ENCODE peak calls at places on chromosomes 13 and 19, in seven cellular contexts. A, E, J, Q, P, C and B are unnamed samples.

GRCh38 chr19:14337510-14337909 is 43.7 kb upstream of the ADGRE5 start:
- DNase-seq in A (no peak), E (no peak), J (no peak), Q (peak; percentile 15), P (no peak), C (peak; percentile 11), B (no peak)

GRCh38 chr19:33520844-33521479 is 629 bp downstream of the PEPD start:
- DNase-seq in A (no peak), E (no peak), J (no peak), Q (no peak), P (no peak), C (no peak), B (no peak)

GRCh38 chr19:33192010-33192409 is 2.1 kb upstream of the LRP3 start:
- DNase-seq in A (no peak), E (peak; percentile 50), J (no peak), Q (no peak), P (no peak), C (no peak), B (no peak)

GRCh38 chr19:58265100-58265499 is 13.7 kb upstream of the ZNF8 start:
- DNase-seq in A (no peak), E (no peak), J (no peak), Q (no peak), P (no peak), C (no peak), B (no peak)

GRCh38 chr13:113493315-113493951 is 2.9 kb upstream of the DCUN1D2 start:
- DNase-seq in A (peak; percentile 79), E (no peak), J (no peak), Q (no peak), P (no peak), C (peak; percentile 87), B (no peak)

GRCh38 chr13:28489975-28490550 is 4.9 kb downstream of the FLT1 start:
- DNase-seq in A (no peak), E (no peak), J (no peak), Q (no peak), P (no peak), C (no peak), B (no peak)

GRCh38 chr19:38944981-38945506 is 14.3 kb downstream of the MRPS12 start:
- DNase-seq in A (no peak), E (peak; percentile 61), J (no peak), Q (no peak), P (no peak), C (no peak), B (no peak)

GRCh38 chr13:65074248-65074647 is 2155.9 kb downstream of the PCDH9 start:
- DNase-seq in A (no peak), E (no peak), J (no peak), Q (no peak), P (no peak), C (no peak), B (no peak)

GRCh38 chr19:51688665-51689571 is 4.2 kb upstream of the SPACA6 start:
- DNase-seq in A (peak; percentile 80), E (peak; percentile 98), J (no peak), Q (peak; percentile 55), P (no peak), C (peak; percentile 89), B (no peak)

GRCh38 chr19:37519890-37520289 is 13.2 kb downstream of the ZNF793 start:
- DNase-seq in A (no peak), E (no peak), J (no peak), Q (no peak), P (no peak), C (no peak), B (no peak)